ENCODE peak calls at places on chromosomes 1 and 21, in four cellular contexts. I is A549, N is H1, R is HepG2. B is an unnamed sample.

GRCh38 chr1:10795305-10796021 is 983 bp downstream of the CASZ1 start:
- DNase-seq in R (no peak), N (no peak), I (peak), B (no peak)

GRCh38 chr1:30191154-30191702 is 532.2 kb downstream of the MATN1 start:
- DNase-seq in N (no peak), I (peak), R (no peak), B (peak)

GRCh38 chr1:112410704-112411103 is 14.7 kb downstream of the CTTNBP2NL start:
- DNase-seq in N (no peak), R (no peak), I (no peak), B (no peak)

GRCh38 chr1:175564723-175565122 is 178.7 kb downstream of the TNR start:
- DNase-seq in N (no peak), R (no peak), I (no peak), B (no peak)

GRCh38 chr1:55929652-55930051 is 649.7 kb downstream of the PLPP3 start:
- DNase-seq in I (no peak), R (no peak), N (no peak), B (no peak)

GRCh38 chr21:41477641-41478318 is 30.2 kb downstream of the TMPRSS2 start:
- DNase-seq in N (peak), R (no peak), I (no peak), B (no peak)

GRCh38 chr1:226884116-226884515 is 13.7 kb downstream of the PSEN2 start:
- DNase-seq in R (no peak), N (no peak), I (no peak), B (no peak)

GRCh38 chr1:111448482-111448917 is 556 bp downstream of the WDR77 start:
- DNase-seq in R (no peak), N (no peak), I (no peak), B (peak)

GRCh38 chr1:30756545-30757195 is 904 bp downstream of the LAPTM5 start:
- DNase-seq in R (no peak), N (no peak), I (peak), B (peak)

GRCh38 chr1:14215151-14215550 is 383.3 kb upstream of the KAZN start:
- DNase-seq in N (peak), R (no peak), I (no peak), B (no peak)

GRCh38 chr1:201260236-201260591 is 23.1 kb upstream of the PKP1 start:
- DNase-seq in R (no peak), I (no peak), N (no peak), B (no peak)

GRCh38 chr1:31704261-31705079 is 653 bp upstream of the COL16A1 start:
- DNase-seq in N (no peak), I (no peak), R (peak), B (no peak)

GRCh38 chr1:84286071-84286470 is 15.4 kb upstream of the SAMD13 start:
- DNase-seq in N (no peak), R (no peak), I (peak), B (no peak)

GRCh38 chr1:74963120-74963519 is 171.1 kb upstream of the LHX8 start:
- DNase-seq in R (no peak), N (no peak), I (no peak), B (no peak)

GRCh38 chr1:24250224-24250623 is 63.1 kb upstream of the IFNLR1 start:
- DNase-seq in R (no peak), I (no peak), N (no peak), B (no peak)

GRCh38 chr1:95368178-95368577 is 134.2 kb downstream of the RWDD3 start:
- DNase-seq in N (no peak), R (no peak), I (no peak), B (no peak)

GRCh38 chr1:170604065-170604464 is 59.9 kb upstream of the PRRX1 start:
- DNase-seq in I (no peak), R (no peak), N (no peak), B (no peak)

GRCh38 chr1:65691152-65691900 is 101.4 kb upstream of the PDE4B start:
- DNase-seq in N (no peak), R (no peak), I (no peak), B (no peak)

GRCh38 chr1:227747382-227747781 is 12.1 kb downstream of the SNAP47 start:
- DNase-seq in R (no peak), N (no peak), I (no peak), B (no peak)

GRCh38 chr21:20254964-20255363 is 743.2 kb upstream of the NCAM2 start:
- DNase-seq in I (no peak), R (no peak), N (no peak), B (no peak)

GRCh38 chr1:20194224-20194623 is 7.9 kb upstream of the PLA2G2C start:
- DNase-seq in R (no peak), I (no peak), N (no peak), B (no peak)

GRCh38 chr1:115159958-115160357 is 70.7 kb upstream of the TSPAN2 start:
- DNase-seq in R (no peak), N (no peak), I (no peak), B (no peak)

GRCh38 chr1:110212165-110213142 is 2.3 kb downstream of the KCNC4 start:
- DNase-seq in R (no peak), I (no peak), N (no peak), B (no peak)

GRCh38 chr1:59752556-59753412 is 62.0 kb upstream of the HOOK1 start:
- DNase-seq in I (no peak), N (no peak), R (no peak), B (no peak)

GRCh38 chr1:59751801-59752200 is 62.9 kb upstream of the HOOK1 start:
- DNase-seq in R (no peak), I (no peak), N (no peak), B (no peak)

GRCh38 chr1:59757185-59757747 is 57.5 kb upstream of the HOOK1 start:
- DNase-seq in N (no peak), R (no peak), I (no peak), B (no peak)

GRCh38 chr1:59759156-59759925 is 55.4 kb upstream of the HOOK1 start:
- DNase-seq in R (peak), N (peak), I (peak), B (peak)

DNA sequence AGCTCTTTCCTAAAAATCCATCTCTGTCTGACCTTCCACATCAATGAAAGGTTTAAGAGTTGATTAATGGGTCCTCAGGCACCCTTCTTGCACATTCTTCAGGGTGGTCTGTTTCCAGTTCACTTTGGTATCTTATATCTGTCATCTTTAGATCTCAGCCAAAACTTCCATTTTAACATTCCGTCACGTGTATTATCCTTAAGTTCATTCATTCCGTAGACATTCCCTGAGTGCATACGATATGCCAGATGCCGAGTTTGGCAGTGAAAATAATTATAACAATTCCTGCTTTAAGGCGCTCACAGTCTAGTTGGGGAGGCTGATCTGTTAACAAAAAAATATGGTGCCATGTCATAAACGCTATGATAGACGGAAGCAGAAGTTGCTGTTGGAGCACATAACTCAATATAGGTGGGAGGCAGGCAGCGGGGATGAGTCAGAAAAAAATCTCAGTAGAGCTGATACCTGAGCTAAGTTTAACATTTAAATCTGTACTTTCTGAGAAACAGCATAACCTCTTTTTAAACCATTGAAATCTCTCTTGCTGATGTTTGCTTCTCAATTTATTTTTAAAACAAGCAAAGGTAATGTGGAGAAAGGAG is 59.6 kb upstream of the HOOK1 start:
- DNase-seq in R (no peak), N (no peak), I (no peak), B (no peak)
- TF ChIP-seq PHF8 in R (no peak), N (no peak), I (no peak), B (no peak)

GRCh38 chr21:39087976-39088370 is 95.3 kb downstream of the PSMG1 start:
- DNase-seq in R (no peak), N (no peak), I (no peak), B (no peak)

GRCh38 chr21:39086547-39086946 is 96.7 kb downstream of the PSMG1 start:
- DNase-seq in N (no peak), I (no peak), R (no peak), B (no peak)

GRCh38 chr21:39085843-39086415 is 97.3 kb downstream of the PSMG1 start:
- DNase-seq in R (no peak), I (no peak), N (no peak), B (no peak)

GRCh38 chr21:39087238-39087975 is 95.8 kb downstream of the PSMG1 start:
- DNase-seq in I (no peak), R (no peak), N (no peak), B (no peak)

GRCh38 chr21:39088831-39089380 is 94.3 kb downstream of the PSMG1 start:
- DNase-seq in I (peak), R (peak), N (no peak), B (peak)
- TF ChIP-seq HDAC2 in I (no peak), R (peak), N (no peak), B (no peak)

GRCh38 chr1:41102208-41102607 is 80.7 kb upstream of the SLFNL1 start:
- DNase-seq in R (no peak), N (no peak), I (peak), B (no peak)
- TF ChIP-seq PHF8 in R (no peak), N (no peak), I (no peak), B (no peak)

GRCh38 chr1:81670286-81670685 is 130.4 kb upstream of the ADGRL2 start:
- DNase-seq in R (no peak), N (no peak), I (peak), B (no peak)
- TF ChIP-seq HDAC2 in R (no peak), N (no peak), I (no peak), B (no peak)

DNA sequence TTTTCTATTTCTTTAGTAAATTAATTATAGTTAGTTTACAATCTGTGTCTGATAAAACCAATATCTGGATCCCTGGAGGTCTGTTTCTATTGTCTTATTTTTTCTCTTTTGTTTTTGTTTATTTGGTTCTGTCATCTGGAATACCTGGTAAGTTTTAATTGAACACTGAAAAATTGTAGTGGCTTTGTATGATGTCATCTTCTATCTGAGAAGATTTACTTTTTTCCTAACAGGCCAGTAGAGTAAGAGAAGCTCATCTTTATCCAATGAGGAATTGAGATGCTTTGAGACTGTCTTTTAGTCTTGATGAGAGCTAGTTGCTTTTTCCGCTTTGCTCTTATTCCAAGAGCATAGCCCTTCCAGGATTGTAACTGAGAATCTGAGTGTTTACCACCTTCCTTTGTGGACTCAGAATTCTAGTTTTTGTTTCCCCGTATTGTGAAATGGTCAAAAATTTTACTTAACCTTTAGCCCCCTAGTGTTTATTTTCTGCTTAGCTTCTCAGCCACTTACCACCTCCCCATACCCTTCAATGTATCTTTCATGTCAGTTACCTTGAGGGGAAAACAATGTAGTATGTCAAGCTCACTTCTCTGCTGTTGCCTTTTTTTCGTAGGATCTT is 25.0 kb downstream of the PTGFRN start:
- DNase-seq in I (peak), N (no peak), R (peak), B (peak)
- TF ChIP-seq PHF8 in I (no peak), N (no peak), R (no peak), B (no peak)

GRCh38 chr1:208951908-208952307 is 631.6 kb upstream of the CAMK1G start:
- DNase-seq in R (no peak), I (no peak), N (no peak), B (no peak)

GRCh38 chr1:208944981-208945451 is 638.5 kb upstream of the CAMK1G start:
- DNase-seq in R (no peak), N (no peak), I (no peak), B (no peak)

GRCh38 chr1:208950206-208950605 is 633.3 kb upstream of the CAMK1G start:
- DNase-seq in N (no peak), R (no peak), I (no peak), B (no peak)
- TF ChIP-seq HDAC2 in N (no peak), R (no peak), I (no peak), B (no peak)

GRCh38 chr1:98177751-98178150 is 256.9 kb upstream of the DPYD start:
- DNase-seq in N (no peak), I (no peak), R (no peak), B (no peak)
- TF ChIP-seq PHF8 in N (no peak), I (no peak), R (no peak), B (no peak)

DNA sequence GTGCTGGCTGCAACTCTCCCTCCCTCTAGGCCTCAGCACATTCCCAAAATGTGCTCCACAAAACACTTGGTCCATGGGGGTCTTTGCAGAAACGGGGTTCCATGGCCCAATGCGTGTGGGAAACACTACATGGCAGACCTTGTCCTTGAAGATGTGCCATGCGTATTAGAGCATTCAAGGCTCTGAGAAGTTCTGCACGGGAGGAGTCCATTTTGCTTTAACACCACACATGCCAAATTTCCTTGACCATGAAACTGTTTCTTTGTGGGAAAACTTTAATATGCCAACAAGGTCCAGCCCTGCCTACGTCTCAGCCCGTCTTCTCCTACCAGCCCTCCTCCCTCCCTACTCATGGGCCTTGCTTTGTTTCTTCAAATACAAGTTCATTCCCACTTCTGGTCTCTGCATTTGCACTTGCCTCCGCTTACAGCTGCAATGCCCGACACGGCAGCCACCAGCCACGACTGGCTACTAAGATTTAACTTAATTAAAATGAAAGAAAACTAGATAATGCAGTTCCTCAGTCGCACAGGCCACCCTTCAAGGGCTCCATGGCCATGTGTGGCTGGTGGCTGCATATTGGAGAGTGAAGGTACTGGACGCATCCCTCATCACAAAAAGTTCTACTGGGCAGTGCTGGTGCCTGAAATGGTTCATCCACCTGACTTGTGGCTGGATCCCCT is 19.2 kb upstream of the TAS1R2 start:
- DNase-seq in R (no peak), N (no peak), I (no peak), B (no peak)
- TF ChIP-seq HDAC2 in R (no peak), N (no peak), I (no peak), B (no peak)